ENCODE peak calls at places on chromosomes 12 and 14, in five cellular contexts. T is lower lobe of right lung; R is activated CD4-positive, CD25-positive, alpha-beta regulatory T cell; V is amniotic stem cell; X is activated T-helper 9 cell treated with anti-CD3 and anti-CD28 coated beads, Interleukin-2, amount 50 U/mL, for 16 hours. J is an unnamed sample.
A peak's percentile ranks its signal among the peaks of the same experiment; 100 is the strongest.

GRCh38 chr12:121590476-121591143 is 9.8 kb upstream of the KDM2B start:
- DNase-seq in T (no peak), R (peak; percentile 32), V (no peak), X (peak; percentile 43), J (no peak)

GRCh38 chr12:42502671-42503070 is 86.9 kb downstream of the PRICKLE1 start:
- DNase-seq in T (no peak), R (no peak), V (no peak), X (no peak), J (no peak)

GRCh38 chr12:8057839-8058238 is 8.3 kb downstream of the C3AR1 start:
- DNase-seq in T (no peak), R (no peak), V (no peak), X (no peak), J (no peak)

GRCh38 chr14:48325486-48325885 is 650.1 kb upstream of the MDGA2 start:
- DNase-seq in T (no peak), R (no peak), V (no peak), X (no peak), J (no peak)

GRCh38 chr12:122849352-122850047 is 14.2 kb downstream of the HIP1R start:
- DNase-seq in T (peak; percentile 56), R (no peak), V (no peak), X (no peak), J (no peak)

GRCh38 chr14:50363734-50364113 is 33.0 kb downstream of the CDKL1 start:
- DNase-seq in T (no peak), R (no peak), V (no peak), X (no peak), J (no peak)

GRCh38 chr12:110540048-110540447 is 37.9 kb downstream of the RAD9B start:
- DNase-seq in T (no peak), R (no peak), V (no peak), X (no peak), J (no peak)

GRCh38 chr12:113167868-113168267 is 17.4 kb downstream of the DDX54 start:
- DNase-seq in T (no peak), R (no peak), V (no peak), X (no peak), J (no peak)

GRCh38 chr14:71855399-71856036 is 76.7 kb upstream of the RGS6 start:
- DNase-seq in T (peak; percentile 76), R (no peak), V (peak; percentile 38), X (peak; percentile 10), J (peak; percentile 26)

GRCh38 chr12:115204957-115205754 is 521.2 kb upstream of the TBX3 start:
- DNase-seq in T (no peak), R (no peak), V (no peak), X (no peak), J (no peak)

GRCh38 chr12:24360057-24360456 is 410.6 kb upstream of the SOX5 start:
- DNase-seq in T (no peak), R (no peak), V (no peak), X (no peak), J (no peak)

GRCh38 chr12:122150127-122150681 is 23.8 kb downstream of the IL31 start:
- DNase-seq in T (no peak), R (no peak), V (no peak), X (no peak), J (no peak)

GRCh38 chr12:50271724-50272247 is 11.5 kb downstream of the LIMA1 start:
- DNase-seq in T (no peak), R (no peak), V (no peak), X (no peak), J (no peak)

GRCh38 chr14:20684662-20685456 is 499 bp downstream of the RNASE4 start:
- DNase-seq in T (no peak), R (no peak), V (peak; percentile 18), X (no peak), J (no peak)

GRCh38 chr14:60565211-60565610 is 56.3 kb downstream of the SIX6 start:
- DNase-seq in T (no peak), R (no peak), V (no peak), X (no peak), J (no peak)

GRCh38 chr14:91350813-91351507 is 66.7 kb downstream of the CCDC88C start:
- DNase-seq in T (peak; percentile 20), R (no peak), V (no peak), X (peak; percentile 42), J (no peak)

GRCh38 chr14:57478050-57478449 is 15.6 kb downstream of the CCDC198 start:
- DNase-seq in T (no peak), R (no peak), V (no peak), X (no peak), J (no peak)

GRCh38 chr12:32671930-32672785 is 6.9 kb upstream of the DNM1L start:
- DNase-seq in T (no peak), R (no peak), V (peak; percentile 62), X (no peak), J (no peak)

GRCh38 chr14:26605602-26606001 is 7.8 kb upstream of the NOVA1 start:
- DNase-seq in T (no peak), R (no peak), V (no peak), X (no peak), J (no peak)

GRCh38 chr12:92573104-92573503 is 129.7 kb upstream of the PLEKHG7 start:
- DNase-seq in T (no peak), R (no peak), V (no peak), X (no peak), J (no peak)

GRCh38 chr14:68231832-68232642 is 412.5 kb downstream of the RAD51B start:
- DNase-seq in T (no peak), R (no peak), V (no peak), X (no peak), J (no peak)

GRCh38 chr12:7638064-7638763 is 27.5 kb downstream of the APOBEC1 start:
- DNase-seq in T (no peak), R (no peak), V (no peak), X (no peak), J (no peak)

GRCh38 chr14:64966976-64967375 is 5.2 kb downstream of the RAB15 start:
- DNase-seq in T (peak; percentile 71), R (no peak), V (no peak), X (no peak), J (no peak)

GRCh38 chr12:58254463-58254862 is 313.1 kb downstream of the ATP23 start:
- DNase-seq in T (no peak), R (no peak), V (no peak), X (no peak), J (no peak)

GRCh38 chr14:61562321-61563161 is 132.8 kb upstream of the HIF1A start:
- DNase-seq in T (no peak), R (no peak), V (peak; percentile 96), X (peak; percentile 23), J (no peak)

GRCh38 chr12:124767075-124767821 is 96.4 kb downstream of the SCARB1 start:
- DNase-seq in T (peak; percentile 86), R (peak; percentile 64), V (no peak), X (peak; percentile 77), J (peak; percentile 77)

GRCh38 chr12:116638376-116638775 is 79.2 kb downstream of the MAP1LC3B2 start:
- DNase-seq in T (no peak), R (no peak), V (no peak), X (no peak), J (no peak)

GRCh38 chr12:15679146-15679545 is 110.0 kb downstream of the EPS8 start:
- DNase-seq in T (no peak), R (no peak), V (no peak), X (no peak), J (no peak)

J was measured in stimulated activated CD4-positive, alpha-beta T cell treated with anti-CD3 and anti-CD28 coated beads, Interleukin-1b, Interleukin-23, amount 100 ng/mL, for 1 hour.